ENCODE peak calls at places on chromosomes 13 and 19, in ten cellular contexts. One of them, this sample, is unnamed.

GRCh38 chr13:49248433-49249002 is 793 bp downstream of the CDADC1 start:
- DNase-seq in foreskin fibroblast: peak
- DNase-seq in ovary: no peak
- DNase-seq in heart left ventricle: no peak
- DNase-seq in uterus: no peak
- DNase-seq in AG04450: no peak
- DNase-seq in fibroblast of pulmonary artery: no peak
- DNase-seq in esophagus muscularis mucosa: no peak
- DNase-seq in MM.1S: peak
- DNase-seq in PC-9: no peak
- DNase-seq in this sample: no peak

GRCh38 chr13:46964789-46965527 is 68.1 kb upstream of the HTR2A start:
- DNase-seq in foreskin fibroblast: peak
- DNase-seq in ovary: no peak
- DNase-seq in heart left ventricle: no peak
- DNase-seq in uterus: no peak
- DNase-seq in AG04450: no peak
- DNase-seq in fibroblast of pulmonary artery: peak
- DNase-seq in esophagus muscularis mucosa: no peak
- DNase-seq in MM.1S: no peak
- DNase-seq in PC-9: no peak
- DNase-seq in this sample: no peak

GRCh38 chr13:75226755-75227435 is 255.1 kb downstream of the TBC1D4 start:
- DNase-seq in foreskin fibroblast: peak
- DNase-seq in ovary: no peak
- DNase-seq in heart left ventricle: no peak
- DNase-seq in uterus: no peak
- DNase-seq in AG04450: peak
- DNase-seq in fibroblast of pulmonary artery: peak
- DNase-seq in esophagus muscularis mucosa: no peak
- DNase-seq in MM.1S: no peak
- DNase-seq in PC-9: no peak
- DNase-seq in this sample: no peak

GRCh38 chr19:8261347-8261746 is 46.8 kb downstream of the CD320 start:
- DNase-seq in foreskin fibroblast: no peak
- DNase-seq in ovary: no peak
- DNase-seq in heart left ventricle: no peak
- DNase-seq in uterus: no peak
- DNase-seq in AG04450: no peak
- DNase-seq in fibroblast of pulmonary artery: no peak
- DNase-seq in esophagus muscularis mucosa: no peak
- DNase-seq in MM.1S: no peak
- DNase-seq in PC-9: no peak
- DNase-seq in this sample: no peak

GRCh38 chr13:112902669-112903068 is 66.3 kb upstream of the MCF2L start:
- DNase-seq in foreskin fibroblast: no peak
- DNase-seq in ovary: no peak
- DNase-seq in heart left ventricle: no peak
- DNase-seq in uterus: no peak
- DNase-seq in AG04450: no peak
- DNase-seq in fibroblast of pulmonary artery: no peak
- DNase-seq in esophagus muscularis mucosa: no peak
- DNase-seq in MM.1S: no peak
- DNase-seq in PC-9: no peak
- DNase-seq in this sample: no peak

GRCh38 chr19:963401-964022 is 20.6 kb upstream of the WDR18 start:
- DNase-seq in foreskin fibroblast: no peak
- DNase-seq in ovary: no peak
- DNase-seq in heart left ventricle: no peak
- DNase-seq in uterus: no peak
- DNase-seq in AG04450: no peak
- DNase-seq in fibroblast of pulmonary artery: no peak
- DNase-seq in esophagus muscularis mucosa: no peak
- DNase-seq in MM.1S: no peak
- DNase-seq in PC-9: no peak
- DNase-seq in this sample: no peak

GRCh38 chr13:110912651-110913051 is 2.2 kb downstream of the ANKRD10 start:
- DNase-seq in foreskin fibroblast: peak
- DNase-seq in ovary: no peak
- DNase-seq in heart left ventricle: no peak
- DNase-seq in uterus: no peak
- DNase-seq in AG04450: no peak
- DNase-seq in fibroblast of pulmonary artery: peak
- DNase-seq in esophagus muscularis mucosa: no peak
- DNase-seq in MM.1S: peak
- DNase-seq in PC-9: peak
- DNase-seq in this sample: no peak

GRCh38 chr19:42683917-42684513 is 56.3 kb downstream of the PSG3 start:
- DNase-seq in foreskin fibroblast: peak
- DNase-seq in ovary: no peak
- DNase-seq in heart left ventricle: no peak
- DNase-seq in uterus: no peak
- DNase-seq in AG04450: no peak
- DNase-seq in fibroblast of pulmonary artery: peak
- DNase-seq in esophagus muscularis mucosa: no peak
- DNase-seq in MM.1S: peak
- DNase-seq in PC-9: no peak
- DNase-seq in this sample: no peak

GRCh38 chr19:7636691-7637373 is at the start of gene STXBP2:
- DNase-seq in foreskin fibroblast: peak
- DNase-seq in ovary: no peak
- DNase-seq in heart left ventricle: peak
- DNase-seq in uterus: peak
- DNase-seq in AG04450: no peak
- DNase-seq in fibroblast of pulmonary artery: peak
- DNase-seq in esophagus muscularis mucosa: no peak
- DNase-seq in MM.1S: peak
- DNase-seq in PC-9: peak
- DNase-seq in this sample: no peak

GRCh38 chr19:47089767-47090350 is 23.7 kb downstream of the ZC3H4 start:
- DNase-seq in foreskin fibroblast: no peak
- DNase-seq in ovary: no peak
- DNase-seq in heart left ventricle: no peak
- DNase-seq in uterus: no peak
- DNase-seq in AG04450: no peak
- DNase-seq in fibroblast of pulmonary artery: no peak
- DNase-seq in esophagus muscularis mucosa: no peak
- DNase-seq in MM.1S: no peak
- DNase-seq in PC-9: no peak
- DNase-seq in this sample: no peak

DNA sequence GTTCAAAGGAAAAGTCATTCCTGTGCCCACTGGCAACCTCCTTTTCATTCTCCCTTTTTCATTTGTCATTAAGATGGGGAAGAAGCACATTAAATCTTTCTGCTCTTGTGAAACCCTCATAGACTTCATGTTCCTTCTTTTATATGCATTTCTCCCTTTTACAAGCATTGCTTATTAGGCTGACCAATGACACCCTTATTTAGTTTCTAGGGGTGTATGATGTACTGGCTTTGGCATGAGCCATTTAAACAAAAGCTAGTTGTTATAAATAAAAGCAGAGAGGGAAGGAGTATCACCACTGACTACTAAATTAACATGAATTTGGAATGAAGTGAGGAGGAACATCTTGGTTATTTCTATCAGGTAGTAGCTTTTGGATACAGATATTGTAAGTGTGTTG is 68.2 kb upstream of the PCDH9 start:
- DNase-seq in foreskin fibroblast: peak
- DNase-seq in ovary: no peak
- DNase-seq in heart left ventricle: no peak
- DNase-seq in uterus: no peak
- DNase-seq in AG04450: no peak
- DNase-seq in fibroblast of pulmonary artery: no peak
- DNase-seq in esophagus muscularis mucosa: no peak
- DNase-seq in MM.1S: no peak
- DNase-seq in PC-9: no peak
- DNase-seq in this sample: no peak
- H3K4me3 ChIP-seq in foreskin fibroblast: no peak
- H3K4me3 ChIP-seq in ovary: no peak
- H3K4me3 ChIP-seq in heart left ventricle: no peak
- H3K4me3 ChIP-seq in uterus: no peak
- H3K4me3 ChIP-seq in AG04450: no peak
- H3K4me3 ChIP-seq in fibroblast of pulmonary artery: no peak
- H3K4me3 ChIP-seq in esophagus muscularis mucosa: no peak
- H3K4me3 ChIP-seq in MM.1S: no peak
- H3K4me3 ChIP-seq in PC-9: no peak
- H3K4me3 ChIP-seq in this sample: no peak

DNA sequence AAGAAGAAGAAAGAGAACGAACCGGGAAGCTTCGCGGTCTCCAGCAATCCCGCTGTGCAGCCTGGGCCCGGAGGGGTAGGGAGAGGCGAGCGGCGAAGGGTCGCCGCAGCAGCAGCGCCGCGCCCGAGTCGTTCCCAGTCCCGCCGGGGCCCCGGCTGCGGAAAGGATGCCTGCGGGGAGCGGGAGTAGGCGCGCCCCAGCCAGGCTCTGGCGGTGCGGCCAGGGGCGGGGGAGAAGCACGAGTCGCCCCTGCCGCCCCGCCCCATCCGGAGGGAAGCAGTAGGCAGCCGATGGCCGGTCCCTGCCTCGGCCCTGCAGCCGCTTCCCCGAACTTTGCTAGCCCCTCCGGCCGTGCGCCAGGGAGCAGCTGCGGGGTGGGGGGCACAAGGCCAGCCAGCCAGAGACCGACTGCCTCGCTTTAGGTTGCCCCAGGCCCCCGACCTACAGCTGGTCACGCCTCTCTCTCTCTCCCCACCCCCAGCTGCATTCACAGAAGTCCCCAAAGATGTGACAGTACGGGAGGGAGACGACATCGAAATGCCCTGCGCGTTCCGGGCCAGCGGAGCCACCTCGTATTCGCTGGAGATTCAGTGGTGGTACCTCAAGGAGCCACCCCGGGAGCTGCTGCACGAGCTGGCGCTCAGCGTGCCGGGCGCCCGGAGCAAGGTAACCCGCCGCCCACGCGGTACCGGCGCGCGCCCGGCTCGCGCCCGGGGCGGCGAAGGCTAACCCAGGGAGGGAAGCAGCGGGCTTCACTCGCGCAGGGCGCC is 1.1 kb downstream of the VSTM2B start:
- DNase-seq in foreskin fibroblast: no peak
- DNase-seq in ovary: no peak
- DNase-seq in heart left ventricle: no peak
- DNase-seq in uterus: no peak
- DNase-seq in AG04450: no peak
- DNase-seq in fibroblast of pulmonary artery: no peak
- DNase-seq in esophagus muscularis mucosa: no peak
- DNase-seq in MM.1S: no peak
- DNase-seq in PC-9: no peak
- DNase-seq in this sample: no peak
- TF ChIP-seq CTCF in foreskin fibroblast: no peak
- TF ChIP-seq CTCF in ovary: no peak
- TF ChIP-seq CTCF in heart left ventricle: no peak
- TF ChIP-seq CTCF in uterus: no peak
- TF ChIP-seq CTCF in AG04450: no peak
- TF ChIP-seq CTCF in fibroblast of pulmonary artery: no peak
- TF ChIP-seq CTCF in esophagus muscularis mucosa: no peak
- TF ChIP-seq CTCF in MM.1S: no peak
- TF ChIP-seq CTCF in PC-9: no peak
- TF ChIP-seq CTCF in this sample: no peak

GRCh38 chr19:10270180-10270615 is 722 bp upstream of the ICAM1 start:
- DNase-seq in foreskin fibroblast: peak
- DNase-seq in ovary: no peak
- DNase-seq in heart left ventricle: peak
- DNase-seq in uterus: peak
- DNase-seq in AG04450: no peak
- DNase-seq in fibroblast of pulmonary artery: peak
- DNase-seq in esophagus muscularis mucosa: no peak
- DNase-seq in MM.1S: peak
- DNase-seq in PC-9: no peak
- DNase-seq in this sample: no peak

GRCh38 chr19:10271543-10272086 is 695 bp downstream of the ICAM1 start:
- DNase-seq in foreskin fibroblast: no peak
- DNase-seq in ovary: no peak
- DNase-seq in heart left ventricle: no peak
- DNase-seq in uterus: no peak
- DNase-seq in AG04450: no peak
- DNase-seq in fibroblast of pulmonary artery: peak
- DNase-seq in esophagus muscularis mucosa: no peak
- DNase-seq in MM.1S: no peak
- DNase-seq in PC-9: no peak
- DNase-seq in this sample: no peak

GRCh38 chr19:10269333-10270179 is 1.4 kb upstream of the ICAM1 start:
- DNase-seq in foreskin fibroblast: peak
- DNase-seq in ovary: peak
- DNase-seq in heart left ventricle: peak
- DNase-seq in uterus: peak
- DNase-seq in AG04450: no peak
- DNase-seq in fibroblast of pulmonary artery: peak
- DNase-seq in esophagus muscularis mucosa: peak
- DNase-seq in MM.1S: peak
- DNase-seq in PC-9: peak
- DNase-seq in this sample: peak

GRCh38 chr19:10268077-10268476 is 2.8 kb upstream of the ICAM1 start:
- DNase-seq in foreskin fibroblast: no peak
- DNase-seq in ovary: no peak
- DNase-seq in heart left ventricle: no peak
- DNase-seq in uterus: no peak
- DNase-seq in AG04450: no peak
- DNase-seq in fibroblast of pulmonary artery: no peak
- DNase-seq in esophagus muscularis mucosa: no peak
- DNase-seq in MM.1S: no peak
- DNase-seq in PC-9: no peak
- DNase-seq in this sample: no peak

DNA sequence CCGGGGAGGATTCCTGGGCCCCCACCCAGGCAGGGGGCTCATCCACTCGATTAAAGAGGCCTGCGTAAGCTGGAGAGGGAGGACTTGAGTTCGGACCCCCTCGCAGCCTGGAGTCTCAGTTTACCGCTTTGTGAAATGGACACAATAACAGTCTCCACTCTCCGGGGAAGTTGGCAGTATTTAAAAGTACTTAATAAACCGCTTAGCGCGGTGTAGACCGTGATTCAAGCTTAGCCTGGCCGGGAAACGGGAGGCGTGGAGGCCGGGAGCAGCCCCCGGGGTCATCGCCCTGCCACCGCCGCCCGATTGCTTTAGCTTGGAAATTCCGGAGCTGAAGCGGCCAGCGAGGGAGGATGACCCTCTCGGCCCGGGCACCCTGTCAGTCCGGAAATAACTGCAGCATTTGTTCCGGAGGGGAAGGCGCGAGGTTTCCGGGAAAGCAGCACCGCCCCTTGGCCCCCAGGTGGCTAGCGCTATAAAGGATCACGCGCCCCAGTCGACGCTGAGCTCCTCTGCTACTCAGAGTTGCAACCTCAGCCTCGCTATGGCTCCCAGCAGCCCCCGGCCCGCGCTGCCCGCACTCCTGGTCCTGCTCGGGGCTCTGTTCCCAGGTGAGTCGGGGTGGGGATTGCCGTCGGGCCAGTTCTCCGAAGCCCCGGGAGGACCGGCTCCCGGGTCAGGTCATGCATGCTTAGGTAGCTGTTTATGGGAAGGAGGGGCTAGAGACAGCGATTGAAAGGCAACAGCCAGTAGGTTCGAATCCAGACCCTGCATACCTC is at the start of gene ICAM1:
- DNase-seq in foreskin fibroblast: peak
- DNase-seq in ovary: peak
- DNase-seq in heart left ventricle: peak
- DNase-seq in uterus: peak
- DNase-seq in AG04450: no peak
- DNase-seq in fibroblast of pulmonary artery: peak
- DNase-seq in esophagus muscularis mucosa: peak
- DNase-seq in MM.1S: peak
- DNase-seq in PC-9: peak
- DNase-seq in this sample: no peak
- H3K4me3 ChIP-seq in foreskin fibroblast: peak
- H3K4me3 ChIP-seq in ovary: peak
- H3K4me3 ChIP-seq in heart left ventricle: peak
- H3K4me3 ChIP-seq in uterus: peak
- H3K4me3 ChIP-seq in AG04450: peak
- H3K4me3 ChIP-seq in fibroblast of pulmonary artery: peak
- H3K4me3 ChIP-seq in esophagus muscularis mucosa: peak
- H3K4me3 ChIP-seq in MM.1S: peak
- H3K4me3 ChIP-seq in PC-9: peak
- H3K4me3 ChIP-seq in this sample: peak

GRCh38 chr19:35095667-35096368 is 19.8 kb upstream of the FXYD3 start:
- DNase-seq in foreskin fibroblast: peak
- DNase-seq in ovary: no peak
- DNase-seq in heart left ventricle: no peak
- DNase-seq in uterus: no peak
- DNase-seq in AG04450: no peak
- DNase-seq in fibroblast of pulmonary artery: no peak
- DNase-seq in esophagus muscularis mucosa: no peak
- DNase-seq in MM.1S: no peak
- DNase-seq in PC-9: no peak
- DNase-seq in this sample: no peak
- TF ChIP-seq CTCF in foreskin fibroblast: no peak
- TF ChIP-seq CTCF in ovary: no peak
- TF ChIP-seq CTCF in heart left ventricle: no peak
- TF ChIP-seq CTCF in uterus: no peak
- TF ChIP-seq CTCF in AG04450: no peak
- TF ChIP-seq CTCF in fibroblast of pulmonary artery: no peak
- TF ChIP-seq CTCF in esophagus muscularis mucosa: no peak
- TF ChIP-seq CTCF in MM.1S: no peak
- TF ChIP-seq CTCF in PC-9: no peak
- TF ChIP-seq CTCF in this sample: no peak

This sample was measured in coronary artery.